ENCODE peak calls at places on chromosomes 5 and 9, in six cellular contexts. P, W, B, N, D and S are unnamed samples.

GRCh38 chr9:134707031-134707680 is 65.6 kb downstream of the COL5A1 start:
- DNase-seq in P (peak; percentile 91), W (peak; percentile 32), B (no peak), N (no peak), D (no peak), S (no peak)

GRCh38 chr5:73438048-73438896 is 10.3 kb downstream of the FOXD1 start:
- DNase-seq in P (no peak), W (no peak), B (no peak), N (no peak), D (no peak), S (no peak)

GRCh38 chr9:27619743-27620142 is 46.5 kb upstream of the C9orf72 start:
- DNase-seq in P (no peak), W (no peak), B (no peak), N (no peak), D (no peak), S (no peak)

GRCh38 chr5:14628346-14628745 is 36.2 kb upstream of the OTULIN start:
- DNase-seq in P (peak; percentile 36), W (peak; percentile 74), B (peak; percentile 54), N (peak; percentile 41), D (peak; percentile 67), S (peak; percentile 56)

GRCh38 chr5:135246923-135247795 is 151.9 kb downstream of the MACROH2A1 start:
- DNase-seq in P (no peak), W (peak; percentile 90), B (no peak), N (no peak), D (no peak), S (no peak)

GRCh38 chr5:107513337-107514125 is 157.2 kb downstream of the EFNA5 start:
- DNase-seq in P (no peak), W (peak; percentile 33), B (no peak), N (no peak), D (no peak), S (no peak)

GRCh38 chr5:103489293-103489692 is 73.3 kb downstream of the NUDT12 start:
- DNase-seq in P (no peak), W (no peak), B (no peak), N (no peak), D (no peak), S (no peak)

GRCh38 chr5:31149072-31149471 is 44.4 kb upstream of the CDH6 start:
- DNase-seq in P (no peak), W (no peak), B (no peak), N (no peak), D (no peak), S (no peak)

GRCh38 chr9:127505396-127506116 is 54.2 kb downstream of the LRSAM1 start:
- DNase-seq in P (peak; percentile 59), W (peak; percentile 68), B (no peak), N (no peak), D (peak; percentile 71), S (no peak)

GRCh38 chr9:86639899-86640379 is 285.7 kb upstream of the TUT7 start:
- DNase-seq in P (no peak), W (no peak), B (no peak), N (no peak), D (peak; percentile 19), S (no peak)

GRCh38 chr9:121815556-121816448 is 164.4 kb downstream of the DAB2IP start:
- DNase-seq in P (no peak), W (no peak), B (no peak), N (no peak), D (no peak), S (no peak)

GRCh38 chr9:11149065-11149464 is 536.3 kb upstream of the PTPRD start:
- DNase-seq in P (no peak), W (no peak), B (no peak), N (no peak), D (peak; percentile 27), S (no peak)

GRCh38 chr9:111902396-111903147 is 6.0 kb downstream of the UGCG start:
- DNase-seq in P (no peak), W (peak; percentile 62), B (no peak), N (no peak), D (no peak), S (no peak)

GRCh38 chr5:142699105-142699720 is 13.3 kb upstream of the FGF1 start:
- DNase-seq in P (peak; percentile 79), W (peak; percentile 92), B (peak; percentile 64), N (peak; percentile 55), D (peak; percentile 90), S (peak; percentile 85)

GRCh38 chr9:18490591-18491370 is 16.8 kb downstream of the ADAMTSL1 start:
- DNase-seq in P (peak; percentile 26), W (peak; percentile 96), B (no peak), N (no peak), D (no peak), S (no peak)

GRCh38 chr5:88542786-88543185 is 274.1 kb upstream of the TMEM161B start:
- DNase-seq in P (no peak), W (no peak), B (no peak), N (no peak), D (no peak), S (no peak)